ENCODE peak calls at places on chromosomes 6 and 20, in eight cellular contexts. I is progenitor cell of endocrine pancreas; X is naive thymus-derived CD8-positive, alpha-beta T cell; G is mucosa of gallbladder; Q is Calu3; D is A172; W is activated T-helper 1 cell treated with anti-CD3 and anti-CD28 coated beads, Interleukin-2, amount 50 U/mL, for 16 hours; S is DMS79 treated with DMSO at 0.1 percent for 48 hours. O is an unnamed sample.

GRCh38 chr6:35370799-35371493 is 28.6 kb downstream of the PPARD start:
- DNase-seq in I (no peak), X (no peak), G (peak; percentile 32), Q (no peak), D (no peak), W (no peak), S (peak; percentile 77), O (no peak)

GRCh38 chr6:37239511-37239910 is 18.1 kb upstream of the TBC1D22B start:
- DNase-seq in I (no peak), X (no peak), G (no peak), Q (no peak), D (no peak), W (no peak), S (no peak), O (no peak)

GRCh38 chr6:150557043-150557599 is 42.6 kb upstream of the PLEKHG1 start:
- DNase-seq in I (no peak), X (no peak), G (no peak), Q (no peak), D (no peak), W (no peak), S (no peak), O (no peak)

GRCh38 chr6:45148278-45148677 is 179.9 kb upstream of the RUNX2 start:
- DNase-seq in I (no peak), X (no peak), G (no peak), Q (no peak), D (no peak), W (no peak), S (no peak), O (no peak)

GRCh38 chr20:31454374-31454773 is 13.9 kb downstream of the DEFB123 start:
- DNase-seq in I (no peak), X (no peak), G (no peak), Q (no peak), D (no peak), W (no peak), S (no peak), O (no peak)

GRCh38 chr6:46923476-46923875 is 1.7 kb upstream of the ADGRF5 start:
- DNase-seq in I (no peak), X (no peak), G (no peak), Q (no peak), D (no peak), W (no peak), S (no peak), O (no peak)

GRCh38 chr6:99588618-99589289 is 17.9 kb upstream of the PRDM13 start:
- DNase-seq in I (no peak), X (peak; percentile 38), G (peak; percentile 79), Q (peak; percentile 82), D (peak; percentile 30), W (peak; percentile 40), S (peak; percentile 55), O (peak; percentile 26)

GRCh38 chr6:161644521-161644920 is 370.7 kb upstream of the AGPAT4 start:
- DNase-seq in I (no peak), X (no peak), G (no peak), Q (no peak), D (no peak), W (no peak), S (no peak), O (no peak)

GRCh38 chr6:69622924-69623323 is 173.9 kb downstream of the LMBRD1 start:
- DNase-seq in I (no peak), X (no peak), G (no peak), Q (no peak), D (no peak), W (no peak), S (no peak), O (no peak)

GRCh38 chr6:48021904-48022303 is 89.1 kb downstream of the PTCHD4 start:
- DNase-seq in I (no peak), X (no peak), G (no peak), Q (no peak), D (no peak), W (no peak), S (no peak), O (no peak)

GRCh38 chr6:122043421-122043820 is 356.0 kb upstream of the HSF2 start:
- DNase-seq in I (no peak), X (no peak), G (no peak), Q (no peak), D (no peak), W (no peak), S (no peak), O (no peak)

GRCh38 chr20:63500151-63500901 is 1.4 kb upstream of the EEF1A2 start:
- DNase-seq in I (peak; percentile 9), X (no peak), G (no peak), Q (no peak), D (no peak), W (no peak), S (no peak), O (no peak)

GRCh38 chr6:141403827-141404226 is 728.9 kb upstream of the GJE1 start:
- DNase-seq in I (no peak), X (no peak), G (no peak), Q (no peak), D (no peak), W (no peak), S (no peak), O (no peak)

GRCh38 chr6:73377225-73377624 is 7.5 kb upstream of the OOEP start:
- DNase-seq in I (no peak), X (no peak), G (no peak), Q (no peak), D (no peak), W (no peak), S (no peak), O (no peak)

GRCh38 chr6:14858808-14859207 is 387.1 kb upstream of the JARID2 start:
- DNase-seq in I (no peak), X (no peak), G (no peak), Q (no peak), D (no peak), W (no peak), S (no peak), O (no peak)

GRCh38 chr6:49787176-49787575 is at the start of gene PGK2:
- DNase-seq in I (no peak), X (no peak), G (no peak), Q (no peak), D (peak; percentile 89), W (no peak), S (no peak), O (no peak)

GRCh38 chr6:14658909-14659561 is 541.5 kb downstream of the CD83 start:
- DNase-seq in I (no peak), X (no peak), G (no peak), Q (no peak), D (peak; percentile 16), W (no peak), S (peak; percentile 7), O (no peak)

GRCh38 chr6:98931710-98932109 is 16.0 kb downstream of the FBXL4 start:
- DNase-seq in I (no peak), X (no peak), G (no peak), Q (no peak), D (no peak), W (no peak), S (no peak), O (no peak)

GRCh38 chr6:71034578-71034977 is 77.7 kb upstream of the B3GAT2 start:
- DNase-seq in I (no peak), X (no peak), G (no peak), Q (no peak), D (no peak), W (no peak), S (no peak), O (no peak)

GRCh38 chr6:130222775-130223174 is at the start of gene SAMD3:
- DNase-seq in I (no peak), X (no peak), G (no peak), Q (no peak), D (no peak), W (no peak), S (no peak), O (no peak)

GRCh38 chr20:48626938-48627736 is 200.7 kb downstream of the PREX1 start:
- DNase-seq in I (no peak), X (no peak), G (no peak), Q (no peak), D (no peak), W (no peak), S (no peak), O (no peak)

GRCh38 chr6:151690768-151691562 is 116.5 kb upstream of the ESR1 start:
- DNase-seq in I (no peak), X (no peak), G (no peak), Q (no peak), D (peak; percentile 43), W (no peak), S (no peak), O (no peak)

GRCh38 chr6:156864557-156864956 is 87.4 kb downstream of the ARID1B start:
- DNase-seq in I (no peak), X (no peak), G (no peak), Q (no peak), D (peak; percentile 16), W (no peak), S (no peak), O (no peak)

GRCh38 chr6:2712102-2712501 is 38.6 kb downstream of the MYLK4 start:
- DNase-seq in I (no peak), X (no peak), G (no peak), Q (no peak), D (no peak), W (no peak), S (no peak), O (no peak)

GRCh38 chr6:15962449-15962764 is 166.5 kb upstream of the MYLIP start:
- DNase-seq in I (no peak), X (no peak), G (no peak), Q (no peak), D (peak; percentile 65), W (no peak), S (no peak), O (no peak)

GRCh38 chr6:1986454-1987243 is 258.8 kb downstream of the GMDS start:
- DNase-seq in I (no peak), X (no peak), G (no peak), Q (no peak), D (no peak), W (no peak), S (no peak), O (no peak)

GRCh38 chr20:7248392-7248992 is 481.0 kb downstream of the BMP2 start:
- DNase-seq in I (no peak), X (no peak), G (no peak), Q (no peak), D (no peak), W (no peak), S (peak; percentile 39), O (no peak)

GRCh38 chr20:46276531-46276930 is 31.8 kb downstream of the CDH22 start:
- DNase-seq in I (no peak), X (no peak), G (no peak), Q (no peak), D (no peak), W (no peak), S (no peak), O (no peak)